ENCODE peak calls at places on chromosomes 7 and 10, in five cellular contexts. One of them, this sample, is unnamed.

GRCh38 chr10:13716161-13717071 is 129.7 kb downstream of the PRPF18 start:
- DNase-seq in GM12878: no peak
- DNase-seq in HepG2: no peak
- DNase-seq in K562: no peak
- DNase-seq in SK-N-SH: peak; percentile 53
- DNase-seq in this sample: no peak

GRCh38 chr7:47314728-47315601 is 266.9 kb downstream of the TNS3 start:
- DNase-seq in HepG2: no peak
- DNase-seq in K562: no peak
- DNase-seq in GM12878: no peak
- DNase-seq in SK-N-SH: no peak
- DNase-seq in this sample: no peak

GRCh38 chr7:124764847-124765400 is 668 bp downstream of the GPR37 start:
- DNase-seq in K562: no peak
- DNase-seq in SK-N-SH: peak; percentile 74
- DNase-seq in HepG2: no peak
- DNase-seq in GM12878: no peak
- DNase-seq in this sample: no peak

GRCh38 chr10:5089869-5090268 is 4.3 kb upstream of the AKR1C3 start:
- DNase-seq in HepG2: peak; percentile 43
- DNase-seq in K562: no peak
- DNase-seq in SK-N-SH: no peak
- DNase-seq in GM12878: no peak
- DNase-seq in this sample: peak; percentile 9

GRCh38 chr7:105156731-105157130 is 142.7 kb downstream of the KMT2E start:
- DNase-seq in GM12878: no peak
- DNase-seq in K562: no peak
- DNase-seq in SK-N-SH: no peak
- DNase-seq in HepG2: no peak
- DNase-seq in this sample: no peak

GRCh38 chr10:102596506-102596971 is 47.7 kb upstream of the TRIM8 start:
- DNase-seq in HepG2: peak; percentile 70
- DNase-seq in K562: peak; percentile 64
- DNase-seq in SK-N-SH: peak; percentile 76
- DNase-seq in GM12878: no peak
- DNase-seq in this sample: peak; percentile 83

GRCh38 chr10:120616311-120616911 is 159.4 kb downstream of the PLPP4 start:
- DNase-seq in K562: no peak
- DNase-seq in GM12878: no peak
- DNase-seq in SK-N-SH: no peak
- DNase-seq in HepG2: no peak
- DNase-seq in this sample: no peak

GRCh38 chr10:110786172-110786571 is 85.6 kb upstream of the PDCD4 start:
- DNase-seq in GM12878: no peak
- DNase-seq in K562: no peak
- DNase-seq in HepG2: no peak
- DNase-seq in SK-N-SH: no peak
- DNase-seq in this sample: no peak

GRCh38 chr7:95095259-95096122 is 188.1 kb downstream of the PPP1R9A start:
- DNase-seq in K562: no peak
- DNase-seq in HepG2: no peak
- DNase-seq in SK-N-SH: no peak
- DNase-seq in GM12878: no peak
- DNase-seq in this sample: no peak

GRCh38 chr10:75400769-75401568 is 595 bp downstream of the ZNF503 start:
- DNase-seq in SK-N-SH: peak; percentile 78
- DNase-seq in K562: no peak
- DNase-seq in HepG2: no peak
- DNase-seq in GM12878: no peak
- DNase-seq in this sample: no peak

GRCh38 chr7:145020454-145020853 is 184.6 kb upstream of the TPK1 start:
- DNase-seq in HepG2: no peak
- DNase-seq in SK-N-SH: no peak
- DNase-seq in K562: no peak
- DNase-seq in GM12878: no peak
- DNase-seq in this sample: no peak

GRCh38 chr10:77248104-77248503 is 389.5 kb downstream of the KCNMA1 start:
- DNase-seq in SK-N-SH: no peak
- DNase-seq in K562: no peak
- DNase-seq in HepG2: no peak
- DNase-seq in GM12878: no peak
- DNase-seq in this sample: no peak

GRCh38 chr10:122147731-122148130 is 123.4 kb upstream of the BTBD16 start:
- DNase-seq in SK-N-SH: no peak
- DNase-seq in K562: no peak
- DNase-seq in GM12878: no peak
- DNase-seq in HepG2: no peak
- DNase-seq in this sample: no peak

DNA sequence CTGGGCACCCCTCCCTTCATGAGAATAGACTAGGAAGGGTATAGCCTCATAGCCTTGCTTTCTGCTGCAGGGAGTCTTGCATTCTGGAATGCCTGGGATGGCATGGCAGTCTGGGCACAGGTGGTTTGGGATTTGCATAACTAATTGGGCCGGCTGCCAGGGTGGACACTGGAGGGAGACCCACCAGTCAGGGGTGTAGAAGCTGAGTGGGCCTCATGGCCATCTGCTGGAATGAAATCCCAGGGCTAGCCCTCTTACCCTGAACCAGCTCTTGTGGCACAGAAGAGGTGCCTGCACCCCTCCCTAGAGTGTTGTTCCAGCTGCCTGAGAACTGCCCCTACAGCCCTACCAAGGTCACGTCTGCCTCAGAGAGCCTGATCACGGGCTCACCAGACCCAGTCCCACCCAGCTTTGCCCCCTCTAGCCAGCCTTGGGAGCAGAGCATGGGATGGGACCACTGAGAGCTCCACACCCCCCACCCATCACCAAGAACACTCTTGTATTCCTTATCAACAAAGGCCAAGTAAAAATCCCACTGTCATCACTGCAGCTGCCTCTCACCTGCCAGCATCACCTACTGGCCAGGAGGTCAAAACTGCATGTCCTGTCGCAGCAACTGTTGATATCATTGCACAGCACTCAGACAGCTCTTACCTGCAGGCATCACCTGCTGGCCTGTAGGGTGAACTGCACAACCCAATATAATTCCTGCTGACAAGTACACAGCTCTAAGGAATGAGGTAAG is 148.9 kb downstream of the ZEB1 start:
- DNase-seq in SK-N-SH: no peak
- DNase-seq in GM12878: no peak
- DNase-seq in HepG2: peak; percentile 61
- DNase-seq in K562: no peak
- DNase-seq in this sample: no peak
- TF ChIP-seq FOXM1 in SK-N-SH: no peak
- TF ChIP-seq FOXM1 in GM12878: no peak
- TF ChIP-seq FOXM1 in HepG2: no peak
- TF ChIP-seq FOXM1 in K562: no peak
- TF ChIP-seq FOXM1 in this sample: no peak

GRCh38 chr10:89279449-89279869 is 22.4 kb upstream of the IFIT2 start:
- DNase-seq in K562: no peak
- DNase-seq in GM12878: no peak
- DNase-seq in HepG2: no peak
- DNase-seq in SK-N-SH: no peak
- DNase-seq in this sample: no peak

GRCh38 chr10:89275383-89275782 is 23.8 kb upstream of the LIPA start:
- DNase-seq in SK-N-SH: no peak
- DNase-seq in GM12878: no peak
- DNase-seq in K562: no peak
- DNase-seq in HepG2: no peak
- DNase-seq in this sample: no peak

GRCh38 chr10:89280501-89280900 is 21.3 kb upstream of the IFIT2 start:
- DNase-seq in K562: no peak
- DNase-seq in GM12878: no peak
- DNase-seq in SK-N-SH: no peak
- DNase-seq in HepG2: no peak
- DNase-seq in this sample: no peak

GRCh38 chr10:89274928-89275327 is 23.4 kb upstream of the LIPA start:
- DNase-seq in GM12878: no peak
- DNase-seq in K562: no peak
- DNase-seq in HepG2: no peak
- DNase-seq in SK-N-SH: no peak
- DNase-seq in this sample: no peak

GRCh38 chr10:89278034-89278535 is 23.8 kb upstream of the IFIT2 start:
- DNase-seq in HepG2: peak; percentile 81
- DNase-seq in K562: no peak
- DNase-seq in SK-N-SH: peak; percentile 34
- DNase-seq in GM12878: no peak
- DNase-seq in this sample: no peak
- TF ChIP-seq FOXM1 in HepG2: no peak
- TF ChIP-seq FOXM1 in K562: no peak
- TF ChIP-seq FOXM1 in SK-N-SH: peak; percentile 35
- TF ChIP-seq FOXM1 in GM12878: no peak
- TF ChIP-seq FOXM1 in this sample: no peak

GRCh38 chr7:101099969-101100781 is 14.9 kb downstream of the TRIM56 start:
- DNase-seq in SK-N-SH: peak; percentile 51
- DNase-seq in K562: peak; percentile 96
- DNase-seq in GM12878: no peak
- DNase-seq in HepG2: peak; percentile 88
- DNase-seq in this sample: peak; percentile 54
- TF ChIP-seq FOXM1 in SK-N-SH: peak; percentile 98
- TF ChIP-seq FOXM1 in K562: no peak
- TF ChIP-seq FOXM1 in GM12878: no peak
- TF ChIP-seq FOXM1 in HepG2: no peak
- TF ChIP-seq FOXM1 in this sample: no peak

DNA sequence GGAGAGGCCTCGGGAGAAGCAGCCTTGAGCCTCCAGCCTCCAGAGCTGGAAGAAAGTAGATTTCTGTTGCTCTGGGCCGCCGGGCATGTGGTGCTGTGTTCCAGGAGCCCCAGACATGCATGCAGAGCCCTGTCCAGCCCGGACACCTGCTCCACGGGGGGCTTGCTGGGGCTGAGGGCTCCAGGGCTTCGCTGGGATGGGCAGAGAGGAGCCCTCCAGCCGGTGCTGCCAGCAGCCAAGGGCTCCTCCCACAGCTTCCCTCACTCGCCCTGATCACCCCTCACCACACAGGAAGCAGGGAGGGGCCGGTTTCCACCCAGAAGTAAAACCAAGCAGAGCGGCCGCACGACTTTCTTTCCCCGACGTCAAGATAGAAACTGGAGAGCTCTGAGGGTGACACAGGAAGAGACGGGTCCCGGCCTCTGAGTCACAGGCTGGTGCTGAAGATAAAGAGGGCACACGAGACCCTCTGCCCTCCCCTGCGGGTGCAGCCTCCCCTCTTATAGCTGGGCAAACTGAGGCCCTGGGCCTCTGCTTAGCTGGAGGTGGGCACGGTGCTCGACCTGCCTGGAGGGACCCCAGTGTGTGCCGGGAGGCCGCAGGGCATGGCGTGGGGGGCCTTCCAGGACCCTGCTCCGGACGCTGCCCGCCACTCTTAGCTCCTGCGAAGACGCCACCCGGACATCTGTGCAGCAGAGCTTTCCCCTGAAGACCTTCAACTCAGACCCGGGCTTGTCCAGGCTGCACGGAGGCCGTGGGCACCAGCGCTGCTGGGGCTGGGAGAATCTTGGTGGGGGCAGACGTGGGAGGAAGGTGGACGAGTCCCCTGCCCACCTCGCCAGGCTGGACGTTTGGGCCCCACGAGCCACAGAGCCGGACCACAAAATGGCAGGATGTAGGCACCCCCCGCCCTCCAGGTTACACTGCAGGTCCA is 31.1 kb downstream of the ADAP1 start:
- DNase-seq in K562: peak; percentile 64
- DNase-seq in HepG2: no peak
- DNase-seq in SK-N-SH: no peak
- DNase-seq in GM12878: peak; percentile 81
- DNase-seq in this sample: no peak
- TF ChIP-seq FOXM1 in K562: no peak
- TF ChIP-seq FOXM1 in HepG2: no peak
- TF ChIP-seq FOXM1 in SK-N-SH: no peak
- TF ChIP-seq FOXM1 in GM12878: peak; percentile 65
- TF ChIP-seq FOXM1 in this sample: no peak

GRCh38 chr7:74297516-74298233 is 8.5 kb downstream of the CLIP2 start:
- DNase-seq in GM12878: no peak
- DNase-seq in K562: no peak
- DNase-seq in HepG2: no peak
- DNase-seq in SK-N-SH: no peak
- DNase-seq in this sample: no peak

GRCh38 chr7:74293577-74293908 is 4.3 kb downstream of the CLIP2 start:
- DNase-seq in K562: no peak
- DNase-seq in HepG2: peak; percentile 58
- DNase-seq in SK-N-SH: peak; percentile 27
- DNase-seq in GM12878: no peak
- DNase-seq in this sample: no peak

GRCh38 chr7:74292757-74293576 is 3.8 kb downstream of the CLIP2 start:
- DNase-seq in K562: peak; percentile 6
- DNase-seq in HepG2: peak; percentile 96
- DNase-seq in SK-N-SH: no peak
- DNase-seq in GM12878: no peak
- DNase-seq in this sample: no peak

GRCh38 chr7:74291535-74291934 is 2.3 kb downstream of the CLIP2 start:
- DNase-seq in K562: no peak
- DNase-seq in HepG2: no peak
- DNase-seq in GM12878: no peak
- DNase-seq in SK-N-SH: no peak
- DNase-seq in this sample: no peak

GRCh38 chr7:74294191-74294998 is 5.2 kb downstream of the CLIP2 start:
- DNase-seq in GM12878: no peak
- DNase-seq in HepG2: peak; percentile 89
- DNase-seq in SK-N-SH: peak; percentile 79
- DNase-seq in K562: peak; percentile 6
- DNase-seq in this sample: no peak
- TF ChIP-seq FOXM1 in GM12878: no peak
- TF ChIP-seq FOXM1 in HepG2: no peak
- TF ChIP-seq FOXM1 in SK-N-SH: no peak
- TF ChIP-seq FOXM1 in K562: no peak
- TF ChIP-seq FOXM1 in this sample: no peak

DNA sequence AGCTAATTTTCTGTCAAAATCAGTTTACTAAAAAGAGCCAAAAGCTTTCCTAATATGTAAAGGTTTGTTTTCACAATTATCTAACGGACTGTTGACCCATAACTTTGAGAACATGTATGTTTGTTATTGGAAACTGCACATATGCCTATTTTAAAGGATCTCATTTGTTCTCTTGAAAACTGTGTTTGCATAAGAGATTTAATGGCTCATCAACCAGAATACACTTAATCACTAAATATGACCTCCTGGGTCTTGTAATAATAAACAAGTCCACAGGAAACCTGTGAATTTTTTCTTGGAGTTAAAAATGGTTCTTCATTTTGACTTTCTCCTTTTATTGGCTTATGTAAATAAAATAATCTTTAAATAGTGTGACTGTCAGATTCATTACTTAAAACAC is 48.3 kb upstream of the STEAP1B start:
- DNase-seq in HepG2: no peak
- DNase-seq in GM12878: no peak
- DNase-seq in SK-N-SH: no peak
- DNase-seq in K562: no peak
- DNase-seq in this sample: no peak
- TF ChIP-seq FOXM1 in HepG2: no peak
- TF ChIP-seq FOXM1 in GM12878: no peak
- TF ChIP-seq FOXM1 in SK-N-SH: no peak
- TF ChIP-seq FOXM1 in K562: no peak
- TF ChIP-seq FOXM1 in this sample: no peak

This sample was measured in HEK293T.